ENCODE peak calls at places on chromosomes 5 and 9, in five cellular contexts. One of them, this sample, is unnamed.
A peak's percentile ranks its signal among the peaks of the same experiment; 100 is the strongest.

GRCh38 chr9:16057541-16057940 is 504.7 kb downstream of the CCDC171 start:
- DNase-seq in fibroblast of pulmonary artery: no peak
- DNase-seq in A549: no peak
- DNase-seq in astrocyte of the spinal cord: no peak
- DNase-seq in epithelial cell of esophagus: no peak
- DNase-seq in this sample: no peak

GRCh38 chr5:176616520-176616919 is 6.6 kb upstream of the GPRIN1 start:
- DNase-seq in epithelial cell of esophagus: no peak
- DNase-seq in A549: no peak
- DNase-seq in fibroblast of pulmonary artery: no peak
- DNase-seq in astrocyte of the spinal cord: no peak
- DNase-seq in this sample: no peak

GRCh38 chr5:38715671-38716070 is 130.1 kb upstream of the OSMR start:
- DNase-seq in epithelial cell of esophagus: no peak
- DNase-seq in astrocyte of the spinal cord: peak; percentile 30
- DNase-seq in fibroblast of pulmonary artery: peak; percentile 31
- DNase-seq in A549: no peak
- DNase-seq in this sample: no peak

GRCh38 chr5:175457466-175457865 is 13.5 kb upstream of the DRD1 start:
- DNase-seq in epithelial cell of esophagus: no peak
- DNase-seq in fibroblast of pulmonary artery: no peak
- DNase-seq in astrocyte of the spinal cord: no peak
- DNase-seq in A549: no peak
- DNase-seq in this sample: peak; percentile 33

GRCh38 chr5:61245486-61245885 is 83.2 kb upstream of the SMIM15 start:
- DNase-seq in astrocyte of the spinal cord: no peak
- DNase-seq in fibroblast of pulmonary artery: peak; percentile 53
- DNase-seq in epithelial cell of esophagus: peak; percentile 32
- DNase-seq in A549: no peak
- DNase-seq in this sample: no peak

GRCh38 chr5:151632941-151633340 is 41.8 kb upstream of the FAT2 start:
- DNase-seq in A549: no peak
- DNase-seq in fibroblast of pulmonary artery: no peak
- DNase-seq in epithelial cell of esophagus: no peak
- DNase-seq in astrocyte of the spinal cord: no peak
- DNase-seq in this sample: no peak

GRCh38 chr5:107673368-107674136 is 2.8 kb upstream of the EFNA5 start:
- DNase-seq in astrocyte of the spinal cord: peak; percentile 92
- DNase-seq in epithelial cell of esophagus: peak; percentile 93
- DNase-seq in A549: peak; percentile 84
- DNase-seq in fibroblast of pulmonary artery: peak; percentile 93
- DNase-seq in this sample: peak; percentile 88

GRCh38 chr5:122858451-122858850 is 13.0 kb downstream of the SNX24 start:
- DNase-seq in epithelial cell of esophagus: peak; percentile 67
- DNase-seq in fibroblast of pulmonary artery: peak; percentile 79
- DNase-seq in A549: no peak
- DNase-seq in astrocyte of the spinal cord: no peak
- DNase-seq in this sample: no peak

GRCh38 chr9:68953771-68954170 is 60.1 kb downstream of the PRKACG start:
- DNase-seq in A549: no peak
- DNase-seq in epithelial cell of esophagus: no peak
- DNase-seq in fibroblast of pulmonary artery: no peak
- DNase-seq in astrocyte of the spinal cord: no peak
- DNase-seq in this sample: no peak

GRCh38 chr9:2816476-2817141 is 27.3 kb downstream of the PUM3 start:
- DNase-seq in epithelial cell of esophagus: peak; percentile 35
- DNase-seq in fibroblast of pulmonary artery: peak; percentile 87
- DNase-seq in astrocyte of the spinal cord: peak; percentile 73
- DNase-seq in A549: no peak
- DNase-seq in this sample: no peak

GRCh38 chr9:38228331-38229122 is 159.5 kb upstream of the SHB start:
- DNase-seq in astrocyte of the spinal cord: no peak
- DNase-seq in A549: no peak
- DNase-seq in epithelial cell of esophagus: no peak
- DNase-seq in fibroblast of pulmonary artery: no peak
- DNase-seq in this sample: no peak

GRCh38 chr9:4375424-4376195 is 75.7 kb upstream of the GLIS3 start:
- DNase-seq in astrocyte of the spinal cord: peak; percentile 68
- DNase-seq in epithelial cell of esophagus: peak; percentile 71
- DNase-seq in fibroblast of pulmonary artery: peak; percentile 80
- DNase-seq in A549: peak; percentile 52
- DNase-seq in this sample: no peak

GRCh38 chr9:118643118-118643517 is 726.1 kb downstream of the BRINP1 start:
- DNase-seq in A549: peak; percentile 28
- DNase-seq in epithelial cell of esophagus: peak; percentile 65
- DNase-seq in astrocyte of the spinal cord: peak; percentile 56
- DNase-seq in fibroblast of pulmonary artery: peak; percentile 3
- DNase-seq in this sample: no peak

GRCh38 chr9:111952559-111952958 is 55.9 kb downstream of the UGCG start:
- DNase-seq in astrocyte of the spinal cord: peak; percentile 76
- DNase-seq in epithelial cell of esophagus: peak; percentile 85
- DNase-seq in fibroblast of pulmonary artery: peak; percentile 91
- DNase-seq in A549: no peak
- DNase-seq in this sample: no peak

GRCh38 chr5:62208218-62208852 is 97.7 kb upstream of the KIF2A start:
- DNase-seq in A549: no peak
- DNase-seq in astrocyte of the spinal cord: no peak
- DNase-seq in fibroblast of pulmonary artery: no peak
- DNase-seq in epithelial cell of esophagus: no peak
- DNase-seq in this sample: no peak

GRCh38 chr5:17808566-17808965 is 174.3 kb downstream of the TAF11L14 start:
- DNase-seq in A549: no peak
- DNase-seq in fibroblast of pulmonary artery: no peak
- DNase-seq in epithelial cell of esophagus: no peak
- DNase-seq in astrocyte of the spinal cord: no peak
- DNase-seq in this sample: no peak

GRCh38 chr5:73111536-73111935 is 8.8 kb upstream of the TMEM171 start:
- DNase-seq in astrocyte of the spinal cord: no peak
- DNase-seq in fibroblast of pulmonary artery: no peak
- DNase-seq in A549: no peak
- DNase-seq in epithelial cell of esophagus: no peak
- DNase-seq in this sample: no peak

GRCh38 chr5:88484367-88484766 is 215.7 kb upstream of the TMEM161B start:
- DNase-seq in fibroblast of pulmonary artery: no peak
- DNase-seq in epithelial cell of esophagus: no peak
- DNase-seq in A549: no peak
- DNase-seq in astrocyte of the spinal cord: no peak
- DNase-seq in this sample: no peak

GRCh38 chr5:88480766-88481499 is 212.3 kb upstream of the TMEM161B start:
- DNase-seq in epithelial cell of esophagus: no peak
- DNase-seq in astrocyte of the spinal cord: peak; percentile 20
- DNase-seq in A549: no peak
- DNase-seq in fibroblast of pulmonary artery: no peak
- DNase-seq in this sample: no peak

GRCh38 chr5:88474574-88474973 is 205.9 kb upstream of the TMEM161B start:
- DNase-seq in epithelial cell of esophagus: no peak
- DNase-seq in astrocyte of the spinal cord: no peak
- DNase-seq in A549: no peak
- DNase-seq in fibroblast of pulmonary artery: no peak
- DNase-seq in this sample: no peak

GRCh38 chr5:88480245-88480644 is 211.6 kb upstream of the TMEM161B start:
- DNase-seq in fibroblast of pulmonary artery: no peak
- DNase-seq in astrocyte of the spinal cord: peak; percentile 15
- DNase-seq in A549: no peak
- DNase-seq in epithelial cell of esophagus: no peak
- DNase-seq in this sample: no peak
- H3K4me3 ChIP-seq in fibroblast of pulmonary artery: no peak overlapping the region
- H3K4me3 ChIP-seq in astrocyte of the spinal cord: no peak overlapping the region
- H3K4me3 ChIP-seq in A549: no peak overlapping the region
- H3K4me3 ChIP-seq in epithelial cell of esophagus: no peak overlapping the region
- H3K4me3 ChIP-seq in this sample: no peak overlapping the region

GRCh38 chr5:179470191-179470590 is 80.2 kb upstream of the RUFY1 start:
- DNase-seq in fibroblast of pulmonary artery: no peak
- DNase-seq in astrocyte of the spinal cord: no peak
- DNase-seq in A549: no peak
- DNase-seq in epithelial cell of esophagus: no peak
- DNase-seq in this sample: no peak

GRCh38 chr5:179475211-179475840 is 75.0 kb upstream of the RUFY1 start:
- DNase-seq in epithelial cell of esophagus: no peak
- DNase-seq in astrocyte of the spinal cord: no peak
- DNase-seq in fibroblast of pulmonary artery: no peak
- DNase-seq in A549: no peak
- DNase-seq in this sample: no peak

GRCh38 chr5:179478624-179479023 is 71.7 kb upstream of the RUFY1 start:
- DNase-seq in epithelial cell of esophagus: no peak
- DNase-seq in astrocyte of the spinal cord: no peak
- DNase-seq in fibroblast of pulmonary artery: no peak
- DNase-seq in A549: no peak
- DNase-seq in this sample: no peak

GRCh38 chr5:179472641-179473040 is 77.7 kb upstream of the RUFY1 start:
- DNase-seq in fibroblast of pulmonary artery: no peak
- DNase-seq in epithelial cell of esophagus: no peak
- DNase-seq in A549: no peak
- DNase-seq in astrocyte of the spinal cord: no peak
- DNase-seq in this sample: no peak

DNA sequence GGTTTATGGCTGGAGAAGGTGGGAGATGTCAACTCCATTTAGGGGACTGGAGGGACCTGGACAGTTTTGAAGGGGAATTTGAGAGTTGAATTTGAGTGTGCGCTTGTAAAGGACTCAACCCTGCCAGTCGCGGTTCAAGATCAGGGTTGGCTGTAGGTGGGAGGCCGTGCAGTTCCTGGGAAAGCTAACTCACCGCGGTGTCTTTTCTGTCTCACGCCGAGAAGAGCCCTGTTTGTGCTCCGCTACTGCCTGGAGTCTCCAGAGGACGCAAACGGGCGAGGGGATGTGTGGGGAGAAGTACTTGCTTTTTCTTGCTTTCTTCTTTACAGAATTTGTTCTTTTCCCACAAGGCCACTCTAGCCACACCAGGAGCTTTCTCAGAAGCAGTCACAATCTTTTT is 74.4 kb upstream of the RUFY1 start:
- DNase-seq in A549: no peak
- DNase-seq in astrocyte of the spinal cord: no peak
- DNase-seq in fibroblast of pulmonary artery: no peak
- DNase-seq in epithelial cell of esophagus: no peak
- DNase-seq in this sample: no peak
- H3K4me3 ChIP-seq in A549: no peak overlapping the region
- H3K4me3 ChIP-seq in astrocyte of the spinal cord: no peak overlapping the region
- H3K4me3 ChIP-seq in fibroblast of pulmonary artery: no peak overlapping the region
- H3K4me3 ChIP-seq in epithelial cell of esophagus: no peak overlapping the region
- H3K4me3 ChIP-seq in this sample: no peak overlapping the region

DNA sequence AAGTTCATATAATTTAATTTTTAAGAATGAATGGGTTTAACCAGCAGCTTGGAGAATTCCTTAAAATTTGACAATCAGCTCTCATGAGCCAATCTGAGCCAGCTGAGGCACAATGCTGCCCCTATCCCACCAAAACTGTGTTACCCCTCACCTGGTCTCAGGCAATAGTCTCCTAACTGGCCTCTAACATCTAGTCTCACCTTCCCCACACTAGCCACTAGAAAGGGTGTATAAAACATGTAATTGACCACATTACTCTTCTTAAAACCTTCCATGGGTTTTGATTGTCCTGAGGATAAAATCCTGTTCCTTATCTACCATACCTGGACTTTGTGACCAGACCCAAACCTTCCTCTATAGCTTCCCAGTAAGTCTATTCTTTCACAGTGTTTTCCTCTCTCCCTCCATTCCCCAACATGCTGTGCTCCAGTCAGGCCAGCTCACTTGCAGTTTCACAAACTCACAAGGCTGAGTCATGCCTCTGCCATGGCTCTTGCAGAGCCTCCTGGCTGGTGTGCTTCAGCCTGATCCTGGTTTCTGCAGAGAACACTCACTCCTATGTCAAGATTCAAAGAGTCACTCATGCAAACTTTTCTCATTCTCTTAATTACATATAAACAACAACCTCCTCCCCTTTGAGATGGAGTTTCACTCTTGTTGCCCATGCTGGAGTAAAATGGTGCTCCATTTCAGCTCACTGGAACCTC is 16.0 kb upstream of the ZCCHC7 start:
- DNase-seq in fibroblast of pulmonary artery: peak; percentile 77
- DNase-seq in A549: no peak
- DNase-seq in epithelial cell of esophagus: peak; percentile 94
- DNase-seq in astrocyte of the spinal cord: peak; percentile 63
- DNase-seq in this sample: no peak
- H3K4me3 ChIP-seq in fibroblast of pulmonary artery: no peak overlapping the region
- H3K4me3 ChIP-seq in A549: no peak overlapping the region
- H3K4me3 ChIP-seq in epithelial cell of esophagus: no peak overlapping the region
- H3K4me3 ChIP-seq in astrocyte of the spinal cord: no peak overlapping the region
- H3K4me3 ChIP-seq in this sample: no peak overlapping the region

DNA sequence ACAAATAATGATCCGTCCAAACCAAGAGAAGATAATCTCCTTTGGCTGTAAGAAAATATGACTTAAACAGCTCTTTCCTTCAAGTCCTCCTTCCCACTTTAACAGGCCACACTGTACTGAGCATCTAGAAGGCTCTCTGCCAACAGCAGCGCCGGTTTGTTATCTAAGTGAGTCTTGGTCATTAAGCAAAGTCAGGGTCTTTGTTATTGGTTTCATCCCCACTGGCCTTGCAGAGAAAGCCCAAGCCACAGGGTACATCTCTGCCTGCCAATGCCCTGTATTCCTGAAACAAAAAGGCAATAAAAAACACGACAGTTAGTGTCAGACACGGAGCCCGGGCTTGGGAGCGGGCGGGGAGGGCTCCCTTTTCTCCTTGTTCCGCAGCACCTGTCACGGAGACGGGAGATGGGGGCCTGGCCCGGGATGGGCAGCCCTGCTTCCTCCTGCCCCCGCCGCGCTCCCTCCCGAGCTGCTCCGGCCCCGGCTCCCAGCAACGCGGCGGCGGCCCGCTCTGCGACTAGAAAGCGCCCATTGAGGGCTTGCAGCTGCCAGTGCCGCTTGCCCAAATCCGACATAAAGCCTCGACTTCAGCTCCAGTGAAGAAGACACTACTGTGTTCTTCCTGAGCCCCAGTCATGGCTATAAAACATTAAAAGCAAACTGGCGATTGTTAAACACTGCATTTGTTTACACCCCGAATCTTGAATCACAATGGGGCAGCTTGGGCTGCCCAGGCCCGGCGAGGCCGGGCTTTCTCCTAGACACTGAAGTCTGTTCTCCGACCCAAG is 28.1 kb upstream of the PIK3R1 start:
- DNase-seq in A549: no peak
- DNase-seq in astrocyte of the spinal cord: peak; percentile 73
- DNase-seq in fibroblast of pulmonary artery: peak; percentile 37
- DNase-seq in epithelial cell of esophagus: no peak
- DNase-seq in this sample: no peak
- H3K4me3 ChIP-seq in A549: no peak overlapping the region
- H3K4me3 ChIP-seq in astrocyte of the spinal cord: peak overlapping the region; percentile 4
- H3K4me3 ChIP-seq in fibroblast of pulmonary artery: no peak overlapping the region
- H3K4me3 ChIP-seq in epithelial cell of esophagus: no peak overlapping the region
- H3K4me3 ChIP-seq in this sample: no peak overlapping the region

GRCh38 chr9:129336601-129337286 is 158.7 kb upstream of the IER5L start:
- DNase-seq in fibroblast of pulmonary artery: peak; percentile 69
- DNase-seq in epithelial cell of esophagus: peak; percentile 45
- DNase-seq in astrocyte of the spinal cord: peak; percentile 80
- DNase-seq in A549: no peak
- DNase-seq in this sample: no peak
- H3K4me3 ChIP-seq in fibroblast of pulmonary artery: no peak overlapping the region
- H3K4me3 ChIP-seq in epithelial cell of esophagus: peak overlapping the region; percentile 56
- H3K4me3 ChIP-seq in astrocyte of the spinal cord: peak overlapping the region; percentile 20
- H3K4me3 ChIP-seq in A549: no peak overlapping the region
- H3K4me3 ChIP-seq in this sample: no peak overlapping the region

GRCh38 chr5:82068723-82069122 is 96.9 kb downstream of the ATG10 start:
- DNase-seq in astrocyte of the spinal cord: no peak
- DNase-seq in A549: no peak
- DNase-seq in epithelial cell of esophagus: no peak
- DNase-seq in fibroblast of pulmonary artery: no peak
- DNase-seq in this sample: no peak
- H3K4me3 ChIP-seq in astrocyte of the spinal cord: no peak overlapping the region
- H3K4me3 ChIP-seq in A549: no peak overlapping the region
- H3K4me3 ChIP-seq in epithelial cell of esophagus: no peak overlapping the region
- H3K4me3 ChIP-seq in fibroblast of pulmonary artery: no peak overlapping the region
- H3K4me3 ChIP-seq in this sample: no peak overlapping the region